ENCODE peak calls at places on chromosomes 7 and 10, in nine cellular contexts. I is SK-N-SH, X is OCI-LY7, C is PC-3, A is GM23248, S is HCT116, J is hepatocyte, D is MM.1S, L is GM23338. H is an unnamed sample.

GRCh38 chr7:156764016-156764669 is 123.6 kb downstream of the RNF32 start:
- DNase-seq in I (peak; percentile 79), X (no peak), C (peak; percentile 70), A (peak; percentile 87), S (peak; percentile 45), J (peak; percentile 89), D (no peak), L (peak; percentile 65), H (peak; percentile 75)

GRCh38 chr10:70544431-70545340 is 57.9 kb downstream of the PRF1 start:
- DNase-seq in I (no peak), X (peak; percentile 62), C (no peak), A (no peak), S (no peak), J (no peak), D (no peak), L (no peak), H (no peak)

GRCh38 chr10:48607356-48608278 is 2.7 kb upstream of the ARHGAP22 start:
- DNase-seq in I (no peak), X (no peak), C (peak; percentile 55), A (no peak), S (no peak), J (no peak), D (no peak), L (no peak), H (no peak)

GRCh38 chr7:72017756-72018155 is 394.4 kb downstream of the CALN1 start:
- DNase-seq in I (no peak), X (no peak), C (no peak), A (no peak), S (no peak), J (no peak), D (no peak), L (no peak), H (no peak)

GRCh38 chr7:108088729-108089128 is 41.4 kb downstream of the LAMB4 start:
- DNase-seq in I (no peak), X (no peak), C (no peak), A (no peak), S (no peak), J (no peak), D (no peak), L (no peak), H (no peak)

GRCh38 chr7:74474271-74474865 is 20.7 kb downstream of the GTF2IRD1 start:
- DNase-seq in I (no peak), X (no peak), C (peak; percentile 37), A (peak; percentile 52), S (no peak), J (no peak), D (no peak), L (no peak), H (no peak)

GRCh38 chr7:98221611-98222532 is 10.6 kb downstream of the BHLHA15 start:
- DNase-seq in I (no peak), X (no peak), C (no peak), A (no peak), S (no peak), J (peak; percentile 3), D (no peak), L (no peak), H (no peak)

GRCh38 chr7:1364068-1364905 is 95.0 kb downstream of the MICALL2 start:
- DNase-seq in I (no peak), X (no peak), C (peak; percentile 76), A (no peak), S (no peak), J (no peak), D (no peak), L (no peak), H (no peak)

GRCh38 chr10:109676703-109677102 is 246.6 kb downstream of the XPNPEP1 start:
- DNase-seq in I (no peak), X (no peak), C (peak; percentile 56), A (no peak), S (no peak), J (no peak), D (no peak), L (no peak), H (no peak)

GRCh38 chr10:97327348-97328294 is 6.9 kb downstream of the FRAT2 start:
- DNase-seq in I (no peak), X (no peak), C (peak; percentile 66), A (no peak), S (no peak), J (peak; percentile 37), D (no peak), L (no peak), H (no peak)

DNA sequence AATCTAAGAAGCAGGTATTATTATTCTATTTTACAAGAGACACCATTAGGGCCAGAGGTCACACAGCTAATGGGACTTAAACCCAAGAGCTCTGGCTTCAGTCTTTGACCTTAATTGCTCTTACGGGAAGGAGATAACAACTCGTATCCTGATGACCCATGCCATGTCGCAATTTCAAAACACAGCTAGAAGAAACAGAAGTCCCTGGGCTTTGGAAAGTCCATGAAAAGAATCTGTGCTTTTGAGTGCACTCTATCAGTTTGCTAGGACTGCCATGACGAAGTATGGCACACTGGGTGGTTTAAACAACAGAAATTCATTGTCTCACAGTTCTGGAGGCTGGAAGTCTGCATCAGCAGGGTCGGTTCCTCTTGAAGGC is 247.8 kb upstream of the AOAH start:
- DNase-seq in I (no peak), X (no peak), C (no peak), A (no peak), S (no peak), J (peak; percentile 60), D (no peak), L (no peak), H (peak; percentile 37)
- H3K4me3 ChIP-seq in I (no peak overlapping the region), X (no peak overlapping the region), C (no peak overlapping the region), A (no peak overlapping the region), S (no peak overlapping the region), J (no peak overlapping the region), D (no peak overlapping the region), L (no peak overlapping the region), H (no peak overlapping the region)

GRCh38 chr10:23976285-23976684 is 232.7 kb upstream of the KIAA1217 start:
- DNase-seq in I (no peak), X (no peak), C (no peak), A (no peak), S (no peak), J (no peak), D (no peak), L (no peak), H (no peak)

GRCh38 chr10:23974886-23975830 is 233.8 kb upstream of the KIAA1217 start:
- DNase-seq in I (no peak), X (no peak), C (no peak), A (no peak), S (no peak), J (peak; percentile 24), D (no peak), L (no peak), H (no peak)

GRCh38 chr10:23981520-23982309 is 227.2 kb upstream of the KIAA1217 start:
- DNase-seq in I (peak; percentile 14), X (no peak), C (no peak), A (peak; percentile 6), S (no peak), J (no peak), D (no peak), L (peak; percentile 8), H (no peak)

DNA sequence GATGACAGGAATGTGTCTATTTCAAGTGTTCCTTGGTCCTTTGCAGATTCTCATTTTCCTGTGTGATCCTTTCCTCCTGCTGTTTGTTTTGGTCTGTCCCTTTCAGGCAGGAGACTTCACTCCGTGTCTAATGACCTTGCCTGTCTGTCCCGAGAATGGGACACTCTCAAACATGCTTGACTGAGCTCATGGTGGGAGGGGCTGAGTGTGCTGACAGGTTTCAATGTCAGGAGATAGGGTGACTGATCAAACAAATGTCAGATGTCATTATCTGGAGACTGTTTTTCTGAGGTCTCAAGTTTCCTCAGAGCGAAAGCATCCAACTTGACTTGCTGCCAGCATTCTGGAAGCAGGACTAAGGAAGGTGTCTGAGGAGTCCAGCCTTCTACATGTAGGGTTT is 228.9 kb upstream of the KIAA1217 start:
- DNase-seq in I (no peak), X (no peak), C (no peak), A (no peak), S (no peak), J (peak; percentile 61), D (no peak), L (no peak), H (no peak)
- TF ChIP-seq EZH2phosphoT487 in I (no peak), X (no peak), C (no peak), A (no peak), S (no peak), J (no peak), D (no peak), L (no peak), H (no peak)

GRCh38 chr10:3972460-3973366 is 187.7 kb upstream of the KLF6 start:
- DNase-seq in I (no peak), X (no peak), C (no peak), A (peak; percentile 21), S (no peak), J (no peak), D (no peak), L (no peak), H (peak; percentile 9)

GRCh38 chr10:3968727-3969126 is 183.7 kb upstream of the KLF6 start:
- DNase-seq in I (no peak), X (no peak), C (no peak), A (no peak), S (no peak), J (no peak), D (no peak), L (no peak), H (no peak)

GRCh38 chr10:3975016-3975415 is 190.0 kb upstream of the KLF6 start:
- DNase-seq in I (no peak), X (no peak), C (no peak), A (no peak), S (no peak), J (no peak), D (no peak), L (no peak), H (no peak)

GRCh38 chr10:3971713-3972112 is 186.7 kb upstream of the KLF6 start:
- DNase-seq in I (no peak), X (no peak), C (no peak), A (no peak), S (no peak), J (no peak), D (no peak), L (no peak), H (no peak)

GRCh38 chr10:3969876-3970666 is 185.1 kb upstream of the KLF6 start:
- DNase-seq in I (no peak), X (no peak), C (peak; percentile 52), A (no peak), S (no peak), J (no peak), D (no peak), L (no peak), H (no peak)
- H2AFZ ChIP-seq in I (no peak overlapping the region), X (no peak overlapping the region), C (no peak overlapping the region), A (peak overlapping the region; percentile 5), S (no peak overlapping the region), J (no peak overlapping the region), D (no peak overlapping the region), L (no peak overlapping the region), H (no peak overlapping the region)

DNA sequence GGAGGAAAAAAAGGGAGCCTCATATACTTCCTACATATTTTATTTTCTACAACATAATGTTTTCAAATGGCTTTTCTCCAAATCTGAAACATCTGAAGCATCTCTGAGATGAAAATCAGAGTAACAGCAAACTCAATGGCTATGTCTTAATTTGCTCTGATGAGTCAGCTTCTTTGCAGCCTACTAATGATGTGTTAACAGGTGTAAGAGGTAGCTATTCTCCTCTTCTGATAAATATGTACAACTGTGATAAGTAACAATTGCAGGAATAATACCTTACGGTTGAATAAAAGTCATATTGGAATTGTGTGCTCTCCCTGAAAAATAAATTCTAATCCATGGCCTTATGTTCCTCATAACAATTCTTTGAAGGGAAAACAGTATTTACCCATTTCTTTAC is 45.2 kb downstream of the GNAT3 start:
- DNase-seq in I (no peak), X (no peak), C (no peak), A (no peak), S (no peak), J (no peak), D (no peak), L (no peak), H (no peak)
- H3K4me3 ChIP-seq in I (no peak overlapping the region), X (no peak overlapping the region), C (no peak overlapping the region), A (no peak overlapping the region), S (no peak overlapping the region), J (no peak overlapping the region), D (no peak overlapping the region), L (no peak overlapping the region), H (no peak overlapping the region)